ENCODE peak calls at places on chromosome 15, in ten cellular contexts. J is fibroblast of lung; H is tibial nerve; C is left lung; V is CD8-positive, alpha-beta T cell; E is CD8-positive, alpha-beta memory T cell; I is ovary; L is IMR-90; X is PC-9; O is breast epithelium. M is an unnamed sample.

GRCh38 chr15:63891079-63891762 is 57.5 kb upstream of the HERC1 start:
- DNase-seq in I (peak; percentile 39), L (peak; percentile 67), V (peak; percentile 59), J (peak; percentile 71), E (peak; percentile 51), O (peak; percentile 76), X (peak; percentile 75), C (peak; percentile 92), H (peak; percentile 53), M (peak; percentile 89)

GRCh38 chr15:78159395-78159794 is 10.2 kb downstream of the IDH3A start:
- DNase-seq in L (no peak), I (no peak), J (no peak), O (no peak), X (no peak), V (no peak), C (no peak), H (no peak), E (no peak), M (no peak)

GRCh38 chr15:48360841-48361240 is 29.6 kb downstream of the DUT start:
- DNase-seq in X (no peak), V (no peak), E (no peak), J (no peak), O (no peak), C (no peak), H (no peak), I (no peak), L (peak; percentile 32), M (no peak)

GRCh38 chr15:101264011-101264410 is 12.2 kb upstream of the CHSY1 start:
- DNase-seq in E (no peak), O (no peak), L (peak; percentile 46), H (no peak), V (no peak), C (no peak), I (no peak), X (no peak), J (no peak), M (no peak)

GRCh38 chr15:59654043-59654442 is 3.3 kb downstream of the GTF2A2 start:
- DNase-seq in H (no peak), E (no peak), C (no peak), L (no peak), X (no peak), V (no peak), O (no peak), I (no peak), J (no peak), M (no peak)

GRCh38 chr15:52714968-52715367 is 35.8 kb upstream of the ATOSA start:
- DNase-seq in C (no peak), H (no peak), I (no peak), O (no peak), L (no peak), E (no peak), V (no peak), X (no peak), J (no peak), M (no peak)

GRCh38 chr15:65561934-65562333 is 31.7 kb downstream of the HACD3 start:
- DNase-seq in J (no peak), H (no peak), I (no peak), C (no peak), X (no peak), L (no peak), E (no peak), O (no peak), V (no peak), M (no peak)

GRCh38 chr15:30924353-30924752 is 20.6 kb downstream of the FAN1 start:
- DNase-seq in C (no peak), I (no peak), O (no peak), H (no peak), E (no peak), L (peak; percentile 73), J (peak; percentile 13), X (no peak), V (no peak), M (no peak)

GRCh38 chr15:40567111-40567510 is 2.0 kb upstream of the RPUSD2 start:
- DNase-seq in L (no peak), E (no peak), V (no peak), J (no peak), X (no peak), I (no peak), H (no peak), C (no peak), O (no peak), M (no peak)

GRCh38 chr15:69973102-69973714 is 124.5 kb downstream of the TLE3 start:
- DNase-seq in V (no peak), O (no peak), E (no peak), C (no peak), H (no peak), J (peak; percentile 32), I (no peak), L (peak; percentile 37), X (peak; percentile 45), M (no peak)

GRCh38 chr15:28115871-28116270 is 16.8 kb upstream of the OCA2 start:
- DNase-seq in E (no peak), H (no peak), I (no peak), L (no peak), O (no peak), C (peak; percentile 53), J (no peak), X (no peak), V (no peak), M (no peak)

GRCh38 chr15:56016281-56016680 is 22.9 kb upstream of the NEDD4 start:
- DNase-seq in X (no peak), O (no peak), E (no peak), C (no peak), J (no peak), V (no peak), L (no peak), I (no peak), H (no peak), M (no peak)

GRCh38 chr15:58489693-58490404 is 58.1 kb downstream of the LIPC start:
- DNase-seq in H (no peak), I (no peak), C (no peak), L (no peak), O (no peak), J (no peak), V (no peak), X (no peak), E (no peak), M (no peak)

GRCh38 chr15:80247320-80247719 is 4.7 kb downstream of the CTXND1 start:
- DNase-seq in X (no peak), J (no peak), C (no peak), H (no peak), E (no peak), I (no peak), V (no peak), L (no peak), O (no peak), M (peak; percentile 48)

GRCh38 chr15:80249973-80250372 is 2.0 kb downstream of the CTXND1 start:
- DNase-seq in O (no peak), H (no peak), E (no peak), C (no peak), I (no peak), L (no peak), J (no peak), X (no peak), V (no peak), M (no peak)

GRCh38 chr15:80250614-80251504 is 1.2 kb downstream of the CTXND1 start:
- DNase-seq in E (no peak), O (no peak), L (no peak), C (no peak), I (no peak), V (no peak), X (no peak), H (no peak), J (no peak), M (no peak)

GRCh38 chr15:80251505-80252280 is at the start of gene CTXND1:
- DNase-seq in J (no peak), O (no peak), I (no peak), V (no peak), L (no peak), H (no peak), E (no peak), X (no peak), C (peak; percentile 80), M (no peak)

GRCh38 chr15:80252281-80252619 is 237 bp upstream of the CTXND1 start:
- DNase-seq in C (no peak), H (no peak), I (no peak), V (no peak), J (no peak), O (no peak), X (no peak), L (no peak), E (no peak), M (no peak)
- H3K4me3 ChIP-seq in C (peak overlapping the region; percentile 28), H (peak overlapping the region; percentile 62), I (no peak overlapping the region), V (no peak overlapping the region), J (no peak overlapping the region), O (peak overlapping the region; percentile 48), X (no peak overlapping the region), L (no peak overlapping the region), E (no peak overlapping the region), M (peak overlapping the region; percentile 48)

DNA sequence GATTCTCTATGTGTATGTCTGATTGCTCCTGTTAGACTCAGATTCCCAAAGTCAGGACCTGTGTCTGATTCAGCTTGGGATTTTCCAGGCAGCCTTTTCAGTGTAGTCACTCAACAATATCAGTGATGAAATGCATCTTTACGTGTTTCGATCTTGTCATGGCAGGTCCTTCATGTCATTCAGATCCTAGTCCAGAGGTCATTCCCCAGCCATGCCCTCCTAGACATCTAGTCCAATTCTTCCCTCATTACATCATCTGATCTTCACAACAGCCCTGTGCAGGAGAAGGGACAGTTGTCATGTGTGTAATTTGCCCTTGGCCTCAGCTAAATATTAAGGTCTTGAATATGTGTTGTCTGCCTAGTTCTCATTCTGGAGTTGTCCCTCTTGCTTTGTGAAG is 153.2 kb upstream of the NR2E3 start:
- DNase-seq in X (no peak), I (no peak), H (no peak), E (no peak), C (no peak), J (no peak), V (no peak), O (no peak), L (no peak), M (no peak)
- H3K4me1 ChIP-seq in X (no peaks in the 10 kb centered on the region), I (no peaks in the 10 kb centered on the region), H (no peaks in the 10 kb centered on the region), E (no peaks in the 10 kb centered on the region), C (no peaks in the 10 kb centered on the region), J (no peaks in the 10 kb centered on the region), V (no peaks in the 10 kb centered on the region), O (peaks cover 5% of the 10 kb centered on the region), L (peaks cover 2% of the 10 kb centered on the region), M (peaks cover 50% of the 10 kb centered on the region)

GRCh38 chr15:74642724-74643367 is 27.2 kb downstream of the CLK3 start:
- DNase-seq in V (no peak), C (no peak), H (no peak), E (no peak), L (peak; percentile 43), X (no peak), J (no peak), I (no peak), O (no peak), M (no peak)
- H3K4me3 ChIP-seq in V (no peak overlapping the region), C (no peak overlapping the region), H (no peak overlapping the region), E (no peak overlapping the region), L (no peak overlapping the region), X (peak overlapping the region; percentile 21), J (no peak overlapping the region), I (no peak overlapping the region), O (no peak overlapping the region), M (no peak overlapping the region)

GRCh38 chr15:90126457-90127435 is 24.5 kb upstream of the IDH2 start:
- DNase-seq in H (no peak), I (no peak), X (no peak), C (no peak), V (no peak), L (no peak), O (no peak), J (no peak), E (no peak), M (no peak)
- H3K4me1 ChIP-seq in H (no peaks in the 10 kb centered on the region), I (no peaks in the 10 kb centered on the region), X (no peaks in the 10 kb centered on the region), C (no peaks in the 10 kb centered on the region), V (no peaks in the 10 kb centered on the region), L (peaks cover 5% of the 10 kb centered on the region), O (no peaks in the 10 kb centered on the region), J (no peaks in the 10 kb centered on the region), E (no peaks in the 10 kb centered on the region), M (no peaks in the 10 kb centered on the region)

GRCh38 chr15:99511529-99511864 is 54.3 kb upstream of the MEF2A start:
- DNase-seq in C (no peak), O (no peak), L (peak; percentile 61), V (no peak), E (no peak), I (no peak), H (no peak), J (peak; percentile 75), X (no peak), M (no peak)
- H3K4me3 ChIP-seq in C (no peak overlapping the region), O (no peak overlapping the region), L (no peak overlapping the region), V (no peak overlapping the region), E (no peak overlapping the region), I (no peak overlapping the region), H (no peak overlapping the region), J (no peak overlapping the region), X (no peak overlapping the region), M (peak overlapping the region; percentile 10)